ENCODE peak calls at places on chromosome 16, in ten cellular contexts. Z is NCI-H1930; A is progenitor cell of endocrine pancreas; H is stimulated activated CD4-positive, alpha-beta T cell treated with anti-CD3 and anti-CD28 coated beads, Interleukin-15, amount 100 ng/mL, for 1 hour; R is T-cell; V is SHP77; I is NCI-H446; P is substantia nigra; D is aorta; Q is AG10803. S is an unnamed sample.

GRCh38 chr16:11256657-11257130 is 690 bp upstream of the SOCS1 start:
- DNase-seq in Z (peak), A (peak), H (no peak), R (no peak), V (no peak), I (no peak), P (no peak), D (peak), Q (peak), S (peak)

GRCh38 chr16:1449201-1449788 is 4.9 kb upstream of the CCDC154 start:
- DNase-seq in Z (no peak), A (no peak), H (no peak), R (no peak), V (no peak), I (no peak), P (no peak), D (no peak), Q (no peak), S (no peak)

GRCh38 chr16:83581082-83581481 is 226.7 kb upstream of the HSBP1 start:
- DNase-seq in Z (no peak), A (no peak), H (no peak), R (no peak), V (no peak), I (no peak), P (no peak), D (no peak), Q (no peak), S (no peak)

GRCh38 chr16:84406006-84406963 is 37.9 kb downstream of the ATP2C2 start:
- DNase-seq in Z (no peak), A (no peak), H (no peak), R (no peak), V (no peak), I (no peak), P (peak), D (no peak), Q (no peak), S (no peak)

GRCh38 chr16:80103463-80103862 is 437.3 kb upstream of the DYNLRB2 start:
- DNase-seq in Z (no peak), A (no peak), H (no peak), R (no peak), V (no peak), I (no peak), P (no peak), D (no peak), Q (no peak), S (no peak)

GRCh38 chr16:85017151-85017550 is 5.8 kb upstream of the ZDHHC7 start:
- DNase-seq in Z (no peak), A (no peak), H (no peak), R (no peak), V (no peak), I (no peak), P (no peak), D (peak), Q (no peak), S (no peak)

GRCh38 chr16:53549970-53550406 is 47.0 kb upstream of the AKTIP start:
- DNase-seq in Z (peak), A (peak), H (peak), R (peak), V (peak), I (peak), P (no peak), D (no peak), Q (peak), S (no peak)

GRCh38 chr16:2496223-2497115 is 17.3 kb upstream of the ATP6V0C start:
- DNase-seq in Z (no peak), A (no peak), H (no peak), R (no peak), V (no peak), I (no peak), P (no peak), D (no peak), Q (no peak), S (no peak)

GRCh38 chr16:58413359-58413758 is 21.1 kb downstream of the GINS3 start:
- DNase-seq in Z (no peak), A (no peak), H (no peak), R (no peak), V (no peak), I (no peak), P (no peak), D (no peak), Q (no peak), S (no peak)

GRCh38 chr16:14240216-14240843 is 169.2 kb downstream of the MRTFB start:
- DNase-seq in Z (no peak), A (no peak), H (no peak), R (no peak), V (no peak), I (no peak), P (no peak), D (no peak), Q (peak), S (no peak)

GRCh38 chr16:89958068-89958467 is 9.5 kb downstream of the DEF8 start:
- DNase-seq in Z (no peak), A (no peak), H (no peak), R (no peak), V (no peak), I (no peak), P (no peak), D (peak), Q (peak), S (no peak)

GRCh38 chr16:15954814-15955151 is 5.4 kb downstream of the ABCC1 start:
- DNase-seq in Z (no peak), A (no peak), H (no peak), R (no peak), V (no peak), I (no peak), P (no peak), D (peak), Q (peak), S (no peak)

GRCh38 chr16:61677776-61678175 is 358.5 kb downstream of the CDH8 start:
- DNase-seq in Z (no peak), A (no peak), H (no peak), R (no peak), V (no peak), I (no peak), P (no peak), D (no peak), Q (no peak), S (no peak)

GRCh38 chr16:84879569-84880487 is 60.0 kb downstream of the CRISPLD2 start:
- DNase-seq in Z (no peak), A (no peak), H (no peak), R (no peak), V (no peak), I (no peak), P (no peak), D (no peak), Q (no peak), S (no peak)

GRCh38 chr16:58551496-58551895 is 36.2 kb downstream of the SETD6 start:
- DNase-seq in Z (no peak), A (no peak), H (no peak), R (no peak), V (no peak), I (no peak), P (no peak), D (no peak), Q (peak), S (no peak)

GRCh38 chr16:28531777-28532744 is 6.7 kb downstream of the NUPR1 start:
- DNase-seq in Z (no peak), A (no peak), H (no peak), R (no peak), V (peak), I (no peak), P (no peak), D (peak), Q (peak), S (no peak)

GRCh38 chr16:67326472-67327309 is at the start of the genes KCTD19 and LRRC36:
- DNase-seq in Z (peak), A (peak), H (peak), R (peak), V (no peak), I (peak), P (no peak), D (peak), Q (no peak), S (peak)

GRCh38 chr16:11386791-11387546 is 41.7 kb downstream of the RMI2 start:
- DNase-seq in Z (no peak), A (peak), H (no peak), R (no peak), V (peak), I (peak), P (no peak), D (peak), Q (peak), S (no peak)

GRCh38 chr16:72072514-72073342 is 9.7 kb downstream of the HPR start:
- DNase-seq in Z (no peak), A (no peak), H (no peak), R (no peak), V (no peak), I (no peak), P (no peak), D (no peak), Q (no peak), S (no peak)

GRCh38 chr16:75653926-75654325 is 6.4 kb downstream of the TERF2IP start:
- DNase-seq in Z (no peak), A (no peak), H (no peak), R (no peak), V (no peak), I (no peak), P (no peak), D (no peak), Q (peak), S (no peak)

S was measured in type B pancreatic cell.